ENCODE peak calls at places on chromosomes 2 and 18, in eight cellular contexts. D is effector memory CD4-positive, alpha-beta T cell; W is mammary epithelial cell; U is right cardiac atrium; R is Karpas-422; H is body of pancreas; T is dorsolateral prefrontal cortex; E is CD4-positive, alpha-beta memory T cell. B is an unnamed sample.

GRCh38 chr2:62319061-62319460 is 123.1 kb downstream of the B3GNT2 start:
- DNase-seq in R (no peak), D (no peak), E (no peak), T (no peak), W (no peak), U (no peak), H (no peak), B (no peak)

GRCh38 chr2:20052229-20052871 is 922 bp upstream of the LAPTM4A start:
- DNase-seq in D (no peak), R (no peak), T (no peak), U (no peak), H (no peak), E (no peak), W (no peak), B (peak)

GRCh38 chr2:196987298-196987653 is 60.8 kb upstream of the PGAP1 start:
- DNase-seq in T (no peak), H (no peak), D (no peak), E (no peak), R (no peak), U (no peak), W (no peak), B (no peak)

GRCh38 chr2:203549406-203549805 is 14.3 kb upstream of the RAPH1 start:
- DNase-seq in E (no peak), T (no peak), D (no peak), H (no peak), W (no peak), R (no peak), U (no peak), B (no peak)

GRCh38 chr2:213317929-213318328 is 33.7 kb downstream of the SPAG16 start:
- DNase-seq in T (no peak), W (peak), R (no peak), D (no peak), H (no peak), E (no peak), U (no peak), B (no peak)

GRCh38 chr2:169072163-169072925 is 3.0 kb downstream of the DHRS9 start:
- DNase-seq in H (no peak), E (no peak), R (no peak), U (no peak), W (no peak), T (no peak), D (no peak), B (no peak)

GRCh38 chr2:96146151-96146880 is 1.1 kb upstream of the DUSP2 start:
- DNase-seq in U (peak), W (peak), E (peak), H (no peak), D (peak), R (peak), T (peak), B (peak)

GRCh38 chr2:231905026-231905425 is 21.2 kb downstream of the NPPC start:
- DNase-seq in W (no peak), U (no peak), D (no peak), H (no peak), T (no peak), R (no peak), E (no peak), B (no peak)

GRCh38 chr2:239197146-239197545 is 203.7 kb downstream of the HDAC4 start:
- DNase-seq in E (no peak), W (no peak), D (no peak), U (no peak), H (no peak), R (no peak), T (no peak), B (no peak)

GRCh38 chr2:200408428-200409311 is 101.2 kb downstream of the KCTD18 start:
- DNase-seq in U (peak), H (no peak), T (no peak), W (peak), R (no peak), E (no peak), D (no peak), B (peak)

GRCh38 chr2:237437566-237437965 is 23.6 kb upstream of the COL6A3 start:
- DNase-seq in E (no peak), H (no peak), D (no peak), W (no peak), R (peak), T (no peak), U (no peak), B (no peak)

GRCh38 chr2:132620115-132620514 is 49.9 kb downstream of the LYPD1 start:
- DNase-seq in H (peak), T (no peak), U (no peak), W (peak), D (no peak), R (no peak), E (no peak), B (no peak)

GRCh38 chr2:74405994-74406583 is 15.3 kb downstream of the C2orf81 start:
- DNase-seq in R (no peak), T (no peak), D (no peak), H (no peak), E (no peak), U (no peak), W (peak), B (peak)

GRCh38 chr2:241925277-241925676 is 55.7 kb downstream of the RTP5 start:
- DNase-seq in D (no peak), R (no peak), H (peak), T (no peak), U (no peak), E (no peak), W (no peak), B (no peak)

GRCh38 chr2:37614061-37614802 is 57.2 kb downstream of the CDC42EP3 start:
- DNase-seq in H (no peak), W (peak), R (no peak), T (peak), D (no peak), U (no peak), E (no peak), B (peak)

GRCh38 chr2:157411624-157412336 is 32.1 kb downstream of the CYTIP start:
- DNase-seq in D (no peak), E (no peak), U (no peak), H (no peak), W (no peak), T (no peak), R (no peak), B (no peak)

GRCh38 chr2:191539068-191539467 is 138.9 kb upstream of the NABP1 start:
- DNase-seq in E (peak), D (no peak), W (no peak), U (no peak), T (no peak), H (no peak), R (peak), B (no peak)

GRCh38 chr2:104736026-104736425 is 117.9 kb upstream of the POU3F3 start:
- DNase-seq in U (no peak), W (no peak), H (no peak), R (no peak), E (no peak), T (no peak), D (no peak), B (peak)

GRCh38 chr2:63310614-63311013 is 260.0 kb downstream of the OTX1 start:
- DNase-seq in D (no peak), R (no peak), E (no peak), H (no peak), W (no peak), U (no peak), T (no peak), B (no peak)

GRCh38 chr2:99881901-99882591 is 260.3 kb downstream of the AFF3 start:
- DNase-seq in E (no peak), T (no peak), R (peak), H (no peak), W (peak), U (no peak), D (no peak), B (peak)

GRCh38 chr2:170141865-170142264 is 36.1 kb upstream of the MYO3B start:
- DNase-seq in W (no peak), U (no peak), E (no peak), D (no peak), R (peak), H (no peak), T (no peak), B (no peak)

GRCh38 chr2:109268916-109269315 is 139.9 kb downstream of the SH3RF3 start:
- DNase-seq in E (no peak), W (no peak), R (no peak), D (no peak), T (no peak), H (no peak), U (no peak), B (no peak)

GRCh38 chr18:67483237-67483636 is 33.3 kb downstream of the DSEL start:
- DNase-seq in U (no peak), H (no peak), R (no peak), W (no peak), E (no peak), T (peak), D (no peak), B (no peak)

GRCh38 chr18:3790702-3791101 is 340.7 kb downstream of the TGIF1 start:
- DNase-seq in T (no peak), H (no peak), W (no peak), R (no peak), U (no peak), E (no peak), D (no peak), B (no peak)

GRCh38 chr18:3791258-3791657 is 341.3 kb downstream of the TGIF1 start:
- DNase-seq in D (no peak), H (no peak), T (no peak), W (no peak), E (no peak), U (no peak), R (no peak), B (no peak)

GRCh38 chr18:3794537-3795348 is 344.8 kb downstream of the TGIF1 start:
- DNase-seq in T (peak), E (no peak), W (peak), H (no peak), D (no peak), R (no peak), U (no peak), B (peak)

GRCh38 chr18:3793545-3793944 is 343.6 kb downstream of the TGIF1 start:
- DNase-seq in W (no peak), R (no peak), U (no peak), D (no peak), T (no peak), H (no peak), E (no peak), B (no peak)

GRCh38 chr18:3792711-3793110 is 342.7 kb downstream of the TGIF1 start:
- DNase-seq in H (no peak), U (no peak), R (no peak), E (no peak), W (no peak), D (no peak), T (no peak), B (no peak)
- H3K27ac ChIP-seq in H (no peak), U (no peak), R (no peak), E (no peak), W (no peak), D (no peak), T (no peak), B (no peak)

GRCh38 chr18:63869851-63870250 is 17.7 kb upstream of the SERPINB2 start:
- DNase-seq in E (no peak), W (peak), R (no peak), U (no peak), D (no peak), T (no peak), H (no peak), B (peak)
- H3K27ac ChIP-seq in E (no peak), W (peak), R (no peak), U (no peak), D (no peak), T (no peak), H (no peak), B (peak)

GRCh38 chr2:236240228-236240990 is 23.8 kb downstream of the ASB18 start:
- DNase-seq in R (no peak), D (no peak), W (no peak), U (peak), E (no peak), T (no peak), H (peak), B (no peak)

GRCh38 chr2:236238756-236239155 is 25.4 kb downstream of the ASB18 start:
- DNase-seq in H (no peak), T (no peak), E (no peak), U (no peak), R (no peak), W (no peak), D (no peak), B (no peak)

GRCh38 chr2:236242057-236242495 is 22.1 kb downstream of the ASB18 start:
- DNase-seq in W (no peak), E (no peak), H (no peak), D (no peak), R (no peak), T (no peak), U (no peak), B (no peak)

GRCh38 chr2:236239276-236240065 is 24.7 kb downstream of the ASB18 start:
- DNase-seq in D (no peak), T (no peak), U (peak), W (no peak), E (no peak), R (no peak), H (no peak), B (no peak)

DNA sequence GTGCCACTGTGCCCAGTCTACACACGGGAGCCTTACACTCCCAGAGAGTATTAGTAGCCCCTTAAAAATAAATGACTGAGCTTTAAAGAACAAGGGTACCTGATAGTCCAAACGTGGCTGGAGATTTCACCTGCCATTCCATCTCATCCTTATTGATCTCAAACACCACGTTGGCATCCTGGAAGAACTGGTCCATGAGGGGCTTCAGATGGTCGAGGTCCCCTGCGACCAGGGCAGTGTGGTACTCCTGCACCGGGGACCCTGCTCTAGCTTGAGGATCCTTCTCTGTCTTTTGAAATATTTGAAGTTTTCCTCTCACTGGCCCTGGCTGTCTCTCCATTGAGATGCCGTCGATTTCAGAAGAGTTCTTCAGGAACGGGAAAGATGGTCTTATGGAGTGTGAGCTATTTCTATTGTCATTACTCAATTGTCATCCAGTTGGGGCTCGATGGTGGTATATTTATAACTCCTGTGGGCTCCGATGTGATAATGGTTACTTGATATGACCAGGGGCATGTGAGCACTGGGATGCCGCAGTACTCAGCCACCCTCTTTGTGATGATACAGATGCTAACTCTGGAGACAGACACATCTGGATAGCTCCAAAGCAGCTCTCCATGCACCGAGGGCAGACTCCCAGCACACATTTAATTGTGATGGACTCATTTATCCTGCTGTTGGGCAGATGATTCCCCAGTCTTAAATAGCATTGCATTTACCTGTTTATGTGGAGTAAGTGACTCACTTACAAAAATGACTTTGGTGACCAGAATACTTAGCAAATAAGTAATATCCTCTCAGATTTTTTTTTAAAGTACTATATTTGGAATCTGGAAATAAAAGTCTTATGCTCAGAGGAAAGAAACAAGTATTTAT is 22.8 kb downstream of the ASB18 start:
- DNase-seq in R (no peak), W (no peak), U (no peak), H (no peak), T (no peak), D (no peak), E (no peak), B (no peak)
- H3K27ac ChIP-seq in R (no peak), W (no peak), U (peak), H (no peak), T (no peak), D (no peak), E (no peak), B (no peak)

GRCh38 chr2:184336688-184337087 is 261.6 kb upstream of the ZNF804A start:
- DNase-seq in D (no peak), E (no peak), T (no peak), W (no peak), R (no peak), H (no peak), U (no peak), B (peak)

GRCh38 chr2:184338776-184339175 is 259.6 kb upstream of the ZNF804A start:
- DNase-seq in T (no peak), R (no peak), D (no peak), E (no peak), H (no peak), W (no peak), U (no peak), B (no peak)

GRCh38 chr2:184339966-184340365 is 258.4 kb upstream of the ZNF804A start:
- DNase-seq in H (no peak), E (no peak), D (no peak), T (no peak), U (no peak), W (peak), R (no peak), B (peak)
- H3K27ac ChIP-seq in H (no peak), E (no peak), D (no peak), T (no peak), U (no peak), W (no peak), R (no peak), B (no peak)

GRCh38 chr2:69975853-69976462 is 14.5 kb upstream of the ASPRV1 start:
- DNase-seq in R (no peak), U (no peak), W (no peak), E (no peak), D (no peak), T (no peak), H (no peak), B (no peak)

GRCh38 chr2:69980408-69980807 is 19.0 kb upstream of the ASPRV1 start:
- DNase-seq in H (no peak), D (no peak), R (no peak), E (no peak), W (no peak), T (no peak), U (no peak), B (no peak)

GRCh38 chr2:69979902-69980301 is 18.5 kb upstream of the ASPRV1 start:
- DNase-seq in D (no peak), U (no peak), E (no peak), H (no peak), W (no peak), R (no peak), T (no peak), B (no peak)

GRCh38 chr2:69977208-69977607 is 15.8 kb upstream of the ASPRV1 start:
- DNase-seq in W (no peak), E (no peak), U (no peak), T (no peak), D (no peak), H (no peak), R (no peak), B (no peak)

DNA sequence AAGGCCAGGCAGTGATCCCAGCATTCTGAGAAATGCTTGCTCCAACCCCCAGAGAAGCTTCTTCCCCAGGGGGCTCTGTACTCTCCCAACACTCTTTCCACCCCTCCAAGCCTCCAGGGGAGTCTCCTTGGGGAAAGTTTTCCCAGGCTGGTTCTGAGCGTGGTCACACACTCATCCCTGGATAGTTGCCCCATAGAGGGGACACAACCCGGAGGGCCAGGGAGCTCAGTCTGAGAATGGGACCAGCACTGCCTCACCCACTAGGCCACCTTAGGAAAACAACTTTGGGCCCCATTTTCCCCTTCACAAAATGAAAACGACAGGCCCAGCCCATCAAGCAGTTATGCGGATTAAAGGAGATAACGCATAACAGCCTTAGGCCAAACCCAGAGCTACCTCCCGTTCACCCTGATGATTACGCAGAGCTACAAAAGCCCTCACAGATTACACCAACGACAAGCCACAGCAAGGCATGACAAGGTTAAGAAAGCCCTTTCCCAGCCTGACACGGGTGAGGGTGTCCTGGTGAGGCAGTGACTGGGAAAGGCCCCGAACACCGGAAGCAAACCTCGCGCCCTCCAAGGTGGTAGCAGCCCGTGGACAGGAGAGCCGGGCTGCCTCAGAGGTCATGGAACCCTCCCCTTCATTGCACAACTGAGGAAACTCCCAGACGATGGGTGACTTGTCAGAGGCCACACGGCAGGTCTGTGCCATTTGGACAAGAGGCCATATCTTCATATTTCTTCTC is 16.9 kb upstream of the ASPRV1 start:
- DNase-seq in U (no peak), D (no peak), E (no peak), H (no peak), T (no peak), R (no peak), W (no peak), B (peak)
- H3K27ac ChIP-seq in U (no peak), D (no peak), E (no peak), H (no peak), T (no peak), R (no peak), W (no peak), B (no peak)

DNA sequence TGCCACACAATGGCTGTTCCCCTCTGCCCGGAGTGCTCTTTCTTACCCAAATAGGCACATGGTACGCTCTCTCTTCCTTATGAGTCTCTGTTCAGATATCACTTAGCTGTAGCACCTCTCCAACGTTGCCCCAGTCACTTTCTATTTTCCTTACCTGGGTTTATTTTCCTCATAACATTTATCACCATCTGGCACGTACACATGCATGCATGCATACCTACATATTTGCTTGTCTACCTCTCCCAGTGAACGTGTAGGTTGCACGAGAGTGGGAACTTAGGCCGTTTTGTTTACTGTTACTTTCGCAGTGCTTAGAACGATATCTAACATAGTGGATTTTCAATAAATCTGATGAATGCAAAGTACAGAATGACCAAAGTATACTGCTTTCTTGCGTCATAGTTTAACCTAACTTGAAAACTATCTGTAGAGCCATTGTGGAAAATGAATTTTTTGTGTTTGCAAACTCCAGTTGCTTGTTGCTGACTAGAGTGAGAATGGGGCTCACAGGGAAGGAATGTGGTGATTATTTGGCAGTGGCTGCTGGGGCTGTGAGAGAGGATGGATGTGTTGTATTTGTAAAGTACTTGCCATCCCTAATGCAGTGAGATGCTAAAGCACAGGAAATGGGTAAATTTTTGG is 47.1 kb downstream of the ACSL3 start:
- DNase-seq in D (no peak), W (no peak), T (no peak), H (no peak), R (no peak), E (no peak), U (no peak), B (no peak)
- H3K27ac ChIP-seq in D (no peak), W (no peak), T (no peak), H (no peak), R (peak), E (no peak), U (no peak), B (no peak)

GRCh38 chr2:26843041-26843440 is 4.9 kb upstream of the DPYSL5 start:
- DNase-seq in T (no peak), R (no peak), H (no peak), W (no peak), E (no peak), D (no peak), U (no peak), B (no peak)
- H3K27ac ChIP-seq in T (peak), R (no peak), H (no peak), W (no peak), E (no peak), D (no peak), U (no peak), B (no peak)

GRCh38 chr2:69171829-69172228 is 158.8 kb downstream of the ANTXR1 start:
- DNase-seq in W (no peak), R (no peak), T (no peak), U (no peak), D (no peak), H (no peak), E (no peak), B (no peak)
- H3K27ac ChIP-seq in W (no peak), R (no peak), T (no peak), U (no peak), D (no peak), H (no peak), E (no peak), B (no peak)

B was measured in foreskin keratinocyte.